ENCODE peak calls at places on chromosomes 12 and 14, in seven cellular contexts. One of them, this sample, is unnamed.
A peak's percentile ranks its signal among the peaks of the same experiment; 100 is the strongest.

GRCh38 chr12:127690161-127690560 is 576.8 kb upstream of the TMEM132C start:
- DNase-seq in uterus: no peak
- DNase-seq in transverse colon: no peak
- DNase-seq in IMR-90: no peak
- DNase-seq in adrenal gland: no peak
- DNase-seq in stomach: no peak
- DNase-seq in esophagus muscularis mucosa: no peak
- DNase-seq in this sample: no peak

GRCh38 chr12:115468087-115468510 is 784.1 kb upstream of the TBX3 start:
- DNase-seq in uterus: no peak
- DNase-seq in transverse colon: peak; percentile 67
- DNase-seq in IMR-90: peak; percentile 47
- DNase-seq in adrenal gland: peak; percentile 74
- DNase-seq in stomach: peak; percentile 67
- DNase-seq in esophagus muscularis mucosa: no peak
- DNase-seq in this sample: no peak

GRCh38 chr14:103518416-103519042 is 4.1 kb downstream of the CKB start:
- DNase-seq in uterus: peak; percentile 75
- DNase-seq in transverse colon: peak; percentile 80
- DNase-seq in IMR-90: peak; percentile 29
- DNase-seq in adrenal gland: peak; percentile 70
- DNase-seq in stomach: peak; percentile 81
- DNase-seq in esophagus muscularis mucosa: no peak
- DNase-seq in this sample: peak; percentile 77

GRCh38 chr12:61781021-61781581 is 479.1 kb upstream of the USP15 start:
- DNase-seq in uterus: no peak
- DNase-seq in transverse colon: no peak
- DNase-seq in IMR-90: no peak
- DNase-seq in adrenal gland: no peak
- DNase-seq in stomach: no peak
- DNase-seq in esophagus muscularis mucosa: no peak
- DNase-seq in this sample: no peak

GRCh38 chr12:65685514-65685913 is 138.8 kb upstream of the HMGA2 start:
- DNase-seq in uterus: no peak
- DNase-seq in transverse colon: no peak
- DNase-seq in IMR-90: peak; percentile 43
- DNase-seq in adrenal gland: no peak
- DNase-seq in stomach: no peak
- DNase-seq in esophagus muscularis mucosa: no peak
- DNase-seq in this sample: no peak

GRCh38 chr14:100376751-100377171 is 53.6 kb downstream of the SLC25A47 start:
- DNase-seq in uterus: no peak
- DNase-seq in transverse colon: no peak
- DNase-seq in IMR-90: peak; percentile 23
- DNase-seq in adrenal gland: no peak
- DNase-seq in stomach: no peak
- DNase-seq in esophagus muscularis mucosa: no peak
- DNase-seq in this sample: no peak

GRCh38 chr14:63276016-63276415 is 42.7 kb downstream of the GPHB5 start:
- DNase-seq in uterus: no peak
- DNase-seq in transverse colon: no peak
- DNase-seq in IMR-90: no peak
- DNase-seq in adrenal gland: no peak
- DNase-seq in stomach: no peak
- DNase-seq in esophagus muscularis mucosa: no peak
- DNase-seq in this sample: no peak

GRCh38 chr12:111773801-111774551 is 7.2 kb downstream of the ALDH2 start:
- DNase-seq in uterus: peak; percentile 87
- DNase-seq in transverse colon: peak; percentile 85
- DNase-seq in IMR-90: peak; percentile 97
- DNase-seq in adrenal gland: no peak
- DNase-seq in stomach: peak; percentile 80
- DNase-seq in esophagus muscularis mucosa: peak; percentile 94
- DNase-seq in this sample: peak; percentile 53

GRCh38 chr12:115166698-115167315 is 482.8 kb upstream of the TBX3 start:
- DNase-seq in uterus: no peak
- DNase-seq in transverse colon: no peak
- DNase-seq in IMR-90: peak; percentile 47
- DNase-seq in adrenal gland: no peak
- DNase-seq in stomach: no peak
- DNase-seq in esophagus muscularis mucosa: peak; percentile 66
- DNase-seq in this sample: no peak

GRCh38 chr14:89855961-89856360 is 98.6 kb downstream of the EFCAB11 start:
- DNase-seq in uterus: no peak
- DNase-seq in transverse colon: no peak
- DNase-seq in IMR-90: peak; percentile 89
- DNase-seq in adrenal gland: peak; percentile 47
- DNase-seq in stomach: no peak
- DNase-seq in esophagus muscularis mucosa: no peak
- DNase-seq in this sample: no peak

GRCh38 chr12:10959777-10960176 is 20.7 kb upstream of the TAS2R14 start:
- DNase-seq in uterus: no peak
- DNase-seq in transverse colon: no peak
- DNase-seq in IMR-90: no peak
- DNase-seq in adrenal gland: no peak
- DNase-seq in stomach: no peak
- DNase-seq in esophagus muscularis mucosa: no peak
- DNase-seq in this sample: no peak

GRCh38 chr12:48105321-48105866 is 485 bp downstream of the SENP1 start:
- DNase-seq in uterus: no peak
- DNase-seq in transverse colon: no peak
- DNase-seq in IMR-90: peak; percentile 30
- DNase-seq in adrenal gland: no peak
- DNase-seq in stomach: no peak
- DNase-seq in esophagus muscularis mucosa: no peak
- DNase-seq in this sample: no peak

GRCh38 chr12:29133141-29133540 is 15.9 kb upstream of the FAR2 start:
- DNase-seq in uterus: no peak
- DNase-seq in transverse colon: no peak
- DNase-seq in IMR-90: no peak
- DNase-seq in adrenal gland: no peak
- DNase-seq in stomach: no peak
- DNase-seq in esophagus muscularis mucosa: no peak
- DNase-seq in this sample: no peak

GRCh38 chr12:95790912-95791849 is 617 bp upstream of the NTN4 start:
- DNase-seq in uterus: peak; percentile 24
- DNase-seq in transverse colon: peak; percentile 20
- DNase-seq in IMR-90: peak; percentile 22
- DNase-seq in adrenal gland: peak; percentile 34
- DNase-seq in stomach: no peak
- DNase-seq in esophagus muscularis mucosa: no peak
- DNase-seq in this sample: peak; percentile 43

GRCh38 chr12:2248087-2248900 is 195.5 kb downstream of the CACNA1C start:
- DNase-seq in uterus: no peak
- DNase-seq in transverse colon: peak; percentile 23
- DNase-seq in IMR-90: peak; percentile 91
- DNase-seq in adrenal gland: no peak
- DNase-seq in stomach: no peak
- DNase-seq in esophagus muscularis mucosa: no peak
- DNase-seq in this sample: no peak

GRCh38 chr14:96512122-96512521 is 9.9 kb downstream of the PAPOLA start:
- DNase-seq in uterus: no peak
- DNase-seq in transverse colon: no peak
- DNase-seq in IMR-90: no peak
- DNase-seq in adrenal gland: no peak
- DNase-seq in stomach: no peak
- DNase-seq in esophagus muscularis mucosa: no peak
- DNase-seq in this sample: no peak

GRCh38 chr12:130214686-130215370 is 52.6 kb downstream of the FZD10 start:
- DNase-seq in uterus: no peak
- DNase-seq in transverse colon: no peak
- DNase-seq in IMR-90: no peak
- DNase-seq in adrenal gland: no peak
- DNase-seq in stomach: no peak
- DNase-seq in esophagus muscularis mucosa: no peak
- DNase-seq in this sample: no peak

GRCh38 chr14:73786942-73787759 is 64.5 kb upstream of the PTGR2 start:
- DNase-seq in uterus: peak; percentile 67
- DNase-seq in transverse colon: peak; percentile 76
- DNase-seq in IMR-90: peak; percentile 35
- DNase-seq in adrenal gland: peak; percentile 71
- DNase-seq in stomach: peak; percentile 75
- DNase-seq in esophagus muscularis mucosa: no peak
- DNase-seq in this sample: peak; percentile 79

GRCh38 chr14:23164250-23164649 is 19.2 kb downstream of the SLC7A8 start:
- DNase-seq in uterus: no peak
- DNase-seq in transverse colon: no peak
- DNase-seq in IMR-90: no peak
- DNase-seq in adrenal gland: no peak
- DNase-seq in stomach: peak; percentile 81
- DNase-seq in esophagus muscularis mucosa: no peak
- DNase-seq in this sample: no peak

GRCh38 chr14:23162800-23163199 is 20.7 kb downstream of the SLC7A8 start:
- DNase-seq in uterus: no peak
- DNase-seq in transverse colon: no peak
- DNase-seq in IMR-90: no peak
- DNase-seq in adrenal gland: no peak
- DNase-seq in stomach: no peak
- DNase-seq in esophagus muscularis mucosa: no peak
- DNase-seq in this sample: no peak

GRCh38 chr14:23162005-23162404 is 21.5 kb downstream of the SLC7A8 start:
- DNase-seq in uterus: no peak
- DNase-seq in transverse colon: peak; percentile 40
- DNase-seq in IMR-90: no peak
- DNase-seq in adrenal gland: no peak
- DNase-seq in stomach: no peak
- DNase-seq in esophagus muscularis mucosa: no peak
- DNase-seq in this sample: no peak

GRCh38 chr14:23164949-23165348 is 18.5 kb downstream of the SLC7A8 start:
- DNase-seq in uterus: no peak
- DNase-seq in transverse colon: no peak
- DNase-seq in IMR-90: no peak
- DNase-seq in adrenal gland: no peak
- DNase-seq in stomach: no peak
- DNase-seq in esophagus muscularis mucosa: no peak
- DNase-seq in this sample: no peak

GRCh38 chr14:23163830-23164229 is 19.6 kb downstream of the SLC7A8 start:
- DNase-seq in uterus: no peak
- DNase-seq in transverse colon: no peak
- DNase-seq in IMR-90: no peak
- DNase-seq in adrenal gland: no peak
- DNase-seq in stomach: no peak
- DNase-seq in esophagus muscularis mucosa: no peak
- DNase-seq in this sample: no peak
- TF ChIP-seq POLR2A in uterus: no peak
- TF ChIP-seq POLR2A in transverse colon: no peak
- TF ChIP-seq POLR2A in IMR-90: no peak
- TF ChIP-seq POLR2A in adrenal gland: no peak
- TF ChIP-seq POLR2A in stomach: no peak
- TF ChIP-seq POLR2A in esophagus muscularis mucosa: no peak
- TF ChIP-seq POLR2A in this sample: no peak

DNA sequence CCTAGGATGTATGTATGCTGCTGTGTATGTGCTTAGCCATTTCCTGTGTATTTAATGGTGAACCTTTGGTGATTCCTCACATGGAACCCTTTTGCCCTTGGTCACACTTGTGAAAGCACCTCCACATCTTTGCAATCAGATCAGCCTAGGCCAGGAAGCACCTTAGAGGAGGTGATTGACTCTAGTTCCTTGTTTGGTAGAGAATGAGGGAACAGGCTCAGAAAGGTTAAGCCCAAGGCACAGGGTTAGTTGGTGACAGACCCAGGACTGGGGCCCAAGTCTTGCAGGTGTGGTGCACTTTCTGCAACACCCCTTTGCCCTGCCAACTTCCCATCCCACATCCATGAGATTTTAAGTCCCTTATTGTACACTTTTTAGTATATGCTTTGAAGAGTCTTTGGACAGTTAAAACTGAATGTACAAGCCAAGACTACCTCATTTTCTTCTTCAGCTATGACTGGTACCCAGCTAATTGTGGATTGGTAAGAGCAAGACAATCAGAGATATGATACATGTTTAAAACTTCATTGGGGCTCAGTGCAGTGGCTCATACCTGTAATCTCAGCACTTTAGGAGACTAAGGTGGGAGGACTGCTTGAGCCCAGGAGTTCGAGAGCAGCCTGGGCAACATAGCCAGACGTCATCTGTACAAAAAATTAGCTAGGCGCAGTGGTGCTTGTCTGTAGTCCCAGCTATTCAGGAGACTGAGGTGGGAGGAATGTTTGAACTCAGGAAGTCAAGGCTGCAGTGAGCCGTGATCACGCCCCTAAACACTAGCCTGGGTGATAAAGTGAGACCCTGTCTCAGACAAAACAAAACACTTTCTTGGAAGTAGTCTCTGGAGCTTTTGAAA is 71.1 kb downstream of the RASSF3 start:
- DNase-seq in uterus: no peak
- DNase-seq in transverse colon: no peak
- DNase-seq in IMR-90: no peak
- DNase-seq in adrenal gland: no peak
- DNase-seq in stomach: no peak
- DNase-seq in esophagus muscularis mucosa: no peak
- DNase-seq in this sample: no peak
- H3K4me1 ChIP-seq in uterus: peaks cover 13% of the 10 kb centered on the region
- H3K4me1 ChIP-seq in transverse colon: peaks cover 42% of the 10 kb centered on the region
- H3K4me1 ChIP-seq in IMR-90: peaks cover 8% of the 10 kb centered on the region
- H3K4me1 ChIP-seq in adrenal gland: peaks cover 55% of the 10 kb centered on the region
- H3K4me1 ChIP-seq in stomach: peaks cover 83% of the 10 kb centered on the region
- H3K4me1 ChIP-seq in esophagus muscularis mucosa: peaks cover 83% of the 10 kb centered on the region
- H3K4me1 ChIP-seq in this sample: peaks cover 35% of the 10 kb centered on the region

GRCh38 chr12:121466800-121467637 is 67.1 kb downstream of the RNF34 start:
- DNase-seq in uterus: peak; percentile 89
- DNase-seq in transverse colon: peak; percentile 93
- DNase-seq in IMR-90: peak; percentile 82
- DNase-seq in adrenal gland: peak; percentile 86
- DNase-seq in stomach: peak; percentile 94
- DNase-seq in esophagus muscularis mucosa: peak; percentile 94
- DNase-seq in this sample: peak; percentile 94
- TF ChIP-seq POLR2A in uterus: no peak
- TF ChIP-seq POLR2A in transverse colon: peak; percentile 12
- TF ChIP-seq POLR2A in IMR-90: peak; percentile 65
- TF ChIP-seq POLR2A in adrenal gland: peak; percentile 29
- TF ChIP-seq POLR2A in stomach: no peak
- TF ChIP-seq POLR2A in esophagus muscularis mucosa: no peak
- TF ChIP-seq POLR2A in this sample: no peak

GRCh38 chr12:51864701-51865469 is 16.4 kb upstream of the FIGNL2 start:
- DNase-seq in uterus: no peak
- DNase-seq in transverse colon: no peak
- DNase-seq in IMR-90: no peak
- DNase-seq in adrenal gland: no peak
- DNase-seq in stomach: no peak
- DNase-seq in esophagus muscularis mucosa: no peak
- DNase-seq in this sample: no peak

GRCh38 chr12:51866762-51867161 is 18.2 kb upstream of the FIGNL2 start:
- DNase-seq in uterus: no peak
- DNase-seq in transverse colon: no peak
- DNase-seq in IMR-90: no peak
- DNase-seq in adrenal gland: no peak
- DNase-seq in stomach: no peak
- DNase-seq in esophagus muscularis mucosa: no peak
- DNase-seq in this sample: no peak

GRCh38 chr12:51865757-51866270 is 17.3 kb upstream of the FIGNL2 start:
- DNase-seq in uterus: no peak
- DNase-seq in transverse colon: no peak
- DNase-seq in IMR-90: no peak
- DNase-seq in adrenal gland: no peak
- DNase-seq in stomach: no peak
- DNase-seq in esophagus muscularis mucosa: no peak
- DNase-seq in this sample: no peak

GRCh38 chr12:51865470-51865745 is 16.9 kb upstream of the FIGNL2 start:
- DNase-seq in uterus: no peak
- DNase-seq in transverse colon: no peak
- DNase-seq in IMR-90: no peak
- DNase-seq in adrenal gland: no peak
- DNase-seq in stomach: no peak
- DNase-seq in esophagus muscularis mucosa: no peak
- DNase-seq in this sample: no peak

GRCh38 chr12:51866324-51866723 is 17.8 kb upstream of the FIGNL2 start:
- DNase-seq in uterus: no peak
- DNase-seq in transverse colon: no peak
- DNase-seq in IMR-90: no peak
- DNase-seq in adrenal gland: no peak
- DNase-seq in stomach: no peak
- DNase-seq in esophagus muscularis mucosa: no peak
- DNase-seq in this sample: no peak
- H3K4me1 ChIP-seq in uterus: no peaks in the 10 kb centered on the region
- H3K4me1 ChIP-seq in transverse colon: peaks cover 22% of the 10 kb centered on the region
- H3K4me1 ChIP-seq in IMR-90: peaks cover 2% of the 10 kb centered on the region
- H3K4me1 ChIP-seq in adrenal gland: peaks cover 15% of the 10 kb centered on the region
- H3K4me1 ChIP-seq in stomach: peaks cover 35% of the 10 kb centered on the region
- H3K4me1 ChIP-seq in esophagus muscularis mucosa: peaks cover 34% of the 10 kb centered on the region
- H3K4me1 ChIP-seq in this sample: peaks cover 25% of the 10 kb centered on the region